ENCODE peak calls at places on chromosomes 1 and 21, in five cellular contexts. M is pancreas, X is MCF 10A, Q is prostate gland, C is nephron progenitor cell. P is an unnamed sample.

GRCh38 chr1:6096243-6097116 is 50.8 kb downstream of the KCNAB2 start:
- DNase-seq in M (peak; percentile 50), X (no peak), Q (no peak), C (no peak), P (no peak)

GRCh38 chr1:27724961-27725373 is 794 bp upstream of the FAM76A start:
- DNase-seq in M (peak; percentile 52), X (peak; percentile 75), Q (peak; percentile 8), C (peak; percentile 12), P (no peak)

GRCh38 chr1:111959436-111959835 is 30.0 kb downstream of the KCND3 start:
- DNase-seq in M (no peak), X (peak; percentile 19), Q (no peak), C (no peak), P (no peak)

GRCh38 chr1:67134692-67135091 is at the start of gene C1orf141:
- DNase-seq in M (no peak), X (no peak), Q (no peak), C (peak; percentile 51), P (no peak)

GRCh38 chr1:3070304-3070653 is 1.3 kb downstream of the PRDM16 start:
- DNase-seq in M (no peak), X (no peak), Q (no peak), C (no peak), P (no peak)

GRCh38 chr1:172467446-172467845 is 23.6 kb upstream of the PIGC start:
- DNase-seq in M (no peak), X (no peak), Q (no peak), C (no peak), P (no peak)

GRCh38 chr21:15422761-15423160 is 307.0 kb upstream of the USP25 start:
- DNase-seq in M (no peak), X (peak; percentile 90), Q (no peak), C (no peak), P (no peak)

GRCh38 chr1:9870572-9870971 is 39.5 kb downstream of the CTNNBIP1 start:
- DNase-seq in M (peak; percentile 24), X (no peak), Q (no peak), C (no peak), P (no peak)

GRCh38 chr1:27405074-27405473 is 12.7 kb downstream of the GPR3 start:
- DNase-seq in M (no peak), X (no peak), Q (no peak), C (peak; percentile 37), P (no peak)

GRCh38 chr1:156848461-156849150 is 10.3 kb downstream of the INSRR start:
- DNase-seq in M (peak; percentile 69), X (no peak), Q (peak; percentile 8), C (peak; percentile 59), P (no peak)

GRCh38 chr1:26998319-26999300 is 5.1 kb downstream of the TRNP1 start:
- DNase-seq in M (no peak), X (peak; percentile 83), Q (no peak), C (no peak), P (no peak)

DNA sequence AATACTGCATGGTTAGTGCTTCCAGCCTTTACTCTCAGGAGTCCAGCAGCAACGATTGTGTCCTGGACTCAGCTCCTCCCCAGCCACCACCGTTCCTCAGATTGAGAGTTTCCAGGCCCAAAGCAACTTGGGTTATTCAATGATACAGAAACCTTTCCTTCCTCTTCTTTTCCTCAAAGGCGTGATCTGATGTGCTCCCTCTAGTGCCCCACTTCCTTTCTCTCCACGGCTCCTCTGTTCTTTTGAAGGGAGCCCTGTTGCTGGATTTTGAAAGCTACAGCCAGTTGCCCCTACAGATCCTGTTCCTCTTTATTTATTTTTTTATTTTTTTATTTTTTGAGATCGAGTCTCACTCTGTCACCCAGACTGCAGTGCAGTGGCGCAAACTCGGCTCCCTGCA is 14.1 kb downstream of the CRP start:
- DNase-seq in M (no peak), X (no peak), Q (no peak), C (no peak), P (no peak)
- TF ChIP-seq CTCF in M (no peak), X (no peak), Q (no peak), C (no peak), P (no peak)

DNA sequence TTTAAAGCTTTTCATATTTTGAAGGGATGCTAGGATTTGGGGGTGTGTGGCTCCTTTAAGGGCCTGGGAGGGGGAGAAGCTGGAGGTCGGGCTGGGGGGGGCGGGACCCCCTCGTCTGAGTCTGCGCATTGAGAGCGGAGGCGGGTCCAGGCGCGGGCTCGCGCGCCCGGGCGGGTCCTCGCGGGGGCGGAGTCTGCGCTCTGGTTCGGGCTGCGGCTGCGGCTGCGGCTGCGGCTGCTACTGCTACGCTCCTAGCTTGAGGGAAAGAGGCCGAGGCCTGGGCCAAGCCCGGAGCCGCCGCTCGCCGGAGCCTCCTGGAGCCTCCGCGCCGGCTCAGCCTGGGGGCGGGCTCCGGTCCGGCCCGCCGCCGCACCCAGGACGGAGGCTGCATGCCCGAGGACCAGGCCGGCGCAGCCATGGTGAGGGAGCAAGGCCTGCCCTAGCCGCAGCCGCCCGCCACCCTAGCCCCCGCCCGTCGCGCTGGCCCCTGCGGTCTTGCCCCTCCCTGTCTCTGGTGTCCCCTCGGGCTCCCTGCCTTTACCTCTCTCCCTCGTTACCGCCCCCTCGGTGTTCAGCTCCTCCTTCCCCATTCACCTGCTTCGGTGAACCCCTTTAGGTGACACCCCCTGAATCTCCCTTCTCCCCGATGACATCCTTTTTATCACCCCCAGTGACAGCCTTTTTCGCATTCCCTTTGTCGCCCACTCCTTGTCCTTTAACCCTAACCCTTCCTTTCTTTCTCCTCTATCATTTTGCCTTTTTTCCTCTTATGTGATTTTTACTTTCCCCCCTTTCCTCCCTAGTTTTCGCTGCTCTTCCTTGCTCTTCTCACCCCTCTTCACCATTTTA is at the start of gene ZYG11B:
- DNase-seq in M (peak; percentile 96), X (peak; percentile 81), Q (peak; percentile 86), C (peak; percentile 95), P (peak; percentile 98)
- TF ChIP-seq CTCF in M (no peak), X (no peak), Q (no peak), C (no peak), P (no peak)

GRCh38 chr1:50969611-50970507 is at the start of gene CDKN2C:
- DNase-seq in M (peak; percentile 80), X (peak; percentile 87), Q (peak; percentile 79), C (peak; percentile 60), P (peak; percentile 49)
- TF ChIP-seq CTCF in M (no peak), X (no peak), Q (no peak), C (no peak), P (no peak)

GRCh38 chr1:61053281-61053711 is 29.1 kb upstream of the NFIA start:
- DNase-seq in M (no peak), X (no peak), Q (no peak), C (no peak), P (no peak)

GRCh38 chr1:61054636-61055035 is 27.7 kb upstream of the NFIA start:
- DNase-seq in M (no peak), X (no peak), Q (no peak), C (no peak), P (no peak)

GRCh38 chr1:61052393-61053280 is 29.7 kb upstream of the NFIA start:
- DNase-seq in M (no peak), X (no peak), Q (no peak), C (peak; percentile 13), P (no peak)

GRCh38 chr1:61055110-61055614 is 27.2 kb upstream of the NFIA start:
- DNase-seq in M (no peak), X (peak; percentile 74), Q (no peak), C (no peak), P (no peak)

GRCh38 chr1:61053712-61054608 is 28.4 kb upstream of the NFIA start:
- DNase-seq in M (peak; percentile 75), X (no peak), Q (no peak), C (peak; percentile 63), P (peak; percentile 16)
- TF ChIP-seq CTCF in M (no peak), X (no peak), Q (no peak), C (no peak), P (no peak)

GRCh38 chr1:87986154-87986914 is 657.7 kb downstream of the LMO4 start:
- DNase-seq in M (no peak), X (no peak), Q (no peak), C (no peak), P (no peak)
- TF ChIP-seq CTCF in M (no peak), X (peak; percentile 16), Q (no peak), C (no peak), P (no peak)

GRCh38 chr1:116324411-116324810 is 48.6 kb upstream of the ATP1A1 start:
- DNase-seq in M (no peak), X (no peak), Q (no peak), C (no peak), P (no peak)
- TF ChIP-seq CTCF in M (no peak), X (no peak), Q (no peak), C (no peak), P (no peak)

GRCh38 chr1:46244656-46245371 is 2.7 kb upstream of the RAD54L start:
- DNase-seq in M (no peak), X (peak; percentile 38), Q (no peak), C (no peak), P (peak; percentile 51)
- TF ChIP-seq CTCF in M (peak; percentile 10), X (peak; percentile 42), Q (no peak), C (peak; percentile 18), P (peak; percentile 54)

DNA sequence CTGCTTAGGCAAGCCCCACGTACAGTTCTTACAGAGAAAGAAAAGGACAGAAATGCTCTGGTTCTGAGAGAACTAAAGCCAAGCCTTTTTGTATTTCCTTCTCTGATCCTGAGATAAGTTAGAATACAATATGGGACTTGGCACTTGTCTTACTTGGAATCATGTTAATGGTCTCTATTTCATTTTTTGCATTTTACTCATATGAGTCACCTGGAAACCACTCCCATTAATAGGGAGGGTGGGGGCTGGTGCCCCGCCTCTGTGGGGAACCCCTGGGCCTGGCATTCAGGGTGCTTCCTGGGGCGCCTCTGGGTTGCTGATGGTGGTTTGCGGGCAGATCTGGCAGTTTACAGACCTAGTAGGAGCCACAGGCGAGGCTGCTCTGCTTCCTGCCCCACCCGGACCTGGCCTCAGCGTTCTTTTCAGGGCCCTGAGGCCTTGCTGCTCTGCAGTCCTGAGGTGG is 26.7 kb downstream of the TSPAN2 start:
- DNase-seq in M (no peak), X (peak; percentile 61), Q (peak; percentile 63), C (no peak), P (no peak)
- TF ChIP-seq CTCF in M (no peak), X (no peak), Q (no peak), C (no peak), P (no peak)

DNA sequence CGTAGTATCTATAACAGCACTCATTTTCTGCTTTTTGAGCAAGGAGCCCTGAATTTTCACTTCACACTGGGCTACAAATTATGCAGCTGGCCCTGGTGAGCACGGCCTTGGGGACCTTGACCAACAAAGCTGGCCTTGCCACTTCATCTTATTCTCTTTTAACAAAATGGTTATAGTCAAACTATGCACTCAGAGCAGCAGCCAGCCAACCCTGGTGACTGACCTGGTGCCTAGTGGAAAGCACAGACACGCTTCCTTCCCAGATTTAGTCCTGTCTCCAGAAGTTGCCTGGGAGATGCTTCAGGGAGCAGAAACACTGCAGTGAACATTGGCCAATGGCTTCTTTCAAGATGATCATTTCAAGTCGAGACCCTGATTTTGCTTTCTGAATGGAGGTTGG is 249.4 kb downstream of the SIPA1L2 start:
- DNase-seq in M (no peak), X (no peak), Q (no peak), C (no peak), P (no peak)
- TF ChIP-seq CTCF in M (no peak), X (no peak), Q (no peak), C (no peak), P (no peak)

GRCh38 chr1:30353637-30354036 is 369.7 kb downstream of the MATN1 start:
- DNase-seq in M (no peak), X (peak; percentile 9), Q (no peak), C (no peak), P (no peak)
- TF ChIP-seq CTCF in M (no peak), X (no peak), Q (no peak), C (peak; percentile 48), P (no peak)